ENCODE peak calls at places on chromosome 15, in six cellular contexts. One of them, this sample, is unnamed.

GRCh38 chr15:84669726-84670125 is 11.7 kb upstream of the NMB start:
- DNase-seq in brain microvascular endothelial cell: no peak
- DNase-seq in AG10803: peak; percentile 98
- DNase-seq in CD8-positive, alpha-beta T cell: no peak
- DNase-seq in cardiac muscle cell: no peak
- DNase-seq in stomach: no peak
- DNase-seq in this sample: peak; percentile 97

GRCh38 chr15:72415304-72415703 is 17.2 kb downstream of the TMEM202 start:
- DNase-seq in cardiac muscle cell: no peak
- DNase-seq in CD8-positive, alpha-beta T cell: no peak
- DNase-seq in AG10803: no peak
- DNase-seq in stomach: no peak
- DNase-seq in brain microvascular endothelial cell: no peak
- DNase-seq in this sample: no peak

GRCh38 chr15:96306321-96306720 is 24.2 kb upstream of the NR2F2 start:
- DNase-seq in cardiac muscle cell: no peak
- DNase-seq in brain microvascular endothelial cell: no peak
- DNase-seq in AG10803: no peak
- DNase-seq in stomach: no peak
- DNase-seq in CD8-positive, alpha-beta T cell: no peak
- DNase-seq in this sample: no peak

GRCh38 chr15:95365615-95366107 is 964.8 kb upstream of the NR2F2 start:
- DNase-seq in cardiac muscle cell: peak; percentile 77
- DNase-seq in CD8-positive, alpha-beta T cell: no peak
- DNase-seq in brain microvascular endothelial cell: peak; percentile 8
- DNase-seq in AG10803: no peak
- DNase-seq in stomach: no peak
- DNase-seq in this sample: no peak

GRCh38 chr15:92883643-92884458 is 16.3 kb upstream of the CHD2 start:
- DNase-seq in CD8-positive, alpha-beta T cell: no peak
- DNase-seq in cardiac muscle cell: peak; percentile 60
- DNase-seq in brain microvascular endothelial cell: no peak
- DNase-seq in AG10803: peak; percentile 52
- DNase-seq in stomach: no peak
- DNase-seq in this sample: no peak

GRCh38 chr15:51775967-51776816 is 24.8 kb downstream of the TMOD2 start:
- DNase-seq in AG10803: peak; percentile 44
- DNase-seq in stomach: peak; percentile 56
- DNase-seq in CD8-positive, alpha-beta T cell: peak; percentile 67
- DNase-seq in brain microvascular endothelial cell: peak; percentile 47
- DNase-seq in cardiac muscle cell: peak; percentile 66
- DNase-seq in this sample: peak; percentile 66

GRCh38 chr15:60165111-60165510 is 161.0 kb downstream of the FOXB1 start:
- DNase-seq in CD8-positive, alpha-beta T cell: no peak
- DNase-seq in stomach: no peak
- DNase-seq in cardiac muscle cell: no peak
- DNase-seq in AG10803: no peak
- DNase-seq in brain microvascular endothelial cell: no peak
- DNase-seq in this sample: no peak

GRCh38 chr15:61828008-61828407 is 232.2 kb downstream of the VPS13C start:
- DNase-seq in stomach: no peak
- DNase-seq in brain microvascular endothelial cell: no peak
- DNase-seq in AG10803: no peak
- DNase-seq in cardiac muscle cell: no peak
- DNase-seq in CD8-positive, alpha-beta T cell: no peak
- DNase-seq in this sample: no peak

GRCh38 chr15:57517027-57517671 is 74.6 kb upstream of the MYZAP start:
- DNase-seq in CD8-positive, alpha-beta T cell: no peak
- DNase-seq in stomach: no peak
- DNase-seq in brain microvascular endothelial cell: no peak
- DNase-seq in AG10803: no peak
- DNase-seq in cardiac muscle cell: no peak
- DNase-seq in this sample: no peak

GRCh38 chr15:81295466-81296145 is 28.3 kb downstream of the STARD5 start:
- DNase-seq in CD8-positive, alpha-beta T cell: no peak
- DNase-seq in cardiac muscle cell: no peak
- DNase-seq in stomach: no peak
- DNase-seq in AG10803: peak; percentile 23
- DNase-seq in brain microvascular endothelial cell: no peak
- DNase-seq in this sample: no peak

GRCh38 chr15:82750831-82751181 is 41.1 kb upstream of the AP3B2 start:
- DNase-seq in brain microvascular endothelial cell: no peak
- DNase-seq in AG10803: no peak
- DNase-seq in stomach: no peak
- DNase-seq in cardiac muscle cell: peak; percentile 9
- DNase-seq in CD8-positive, alpha-beta T cell: no peak
- DNase-seq in this sample: peak; percentile 4

GRCh38 chr15:71329509-71330260 is 214.4 kb downstream of the THSD4 start:
- DNase-seq in brain microvascular endothelial cell: peak; percentile 51
- DNase-seq in CD8-positive, alpha-beta T cell: no peak
- DNase-seq in cardiac muscle cell: peak; percentile 76
- DNase-seq in stomach: no peak
- DNase-seq in AG10803: peak; percentile 36
- DNase-seq in this sample: peak; percentile 73

GRCh38 chr15:96264351-96264798 is 66.1 kb upstream of the NR2F2 start:
- DNase-seq in CD8-positive, alpha-beta T cell: no peak
- DNase-seq in cardiac muscle cell: no peak
- DNase-seq in stomach: peak; percentile 62
- DNase-seq in AG10803: no peak
- DNase-seq in brain microvascular endothelial cell: no peak
- DNase-seq in this sample: no peak

GRCh38 chr15:45637552-45638033 is 2.8 kb downstream of the SQOR start:
- DNase-seq in AG10803: peak; percentile 93
- DNase-seq in cardiac muscle cell: peak; percentile 96
- DNase-seq in CD8-positive, alpha-beta T cell: peak; percentile 55
- DNase-seq in stomach: peak; percentile 76
- DNase-seq in brain microvascular endothelial cell: peak; percentile 77
- DNase-seq in this sample: peak; percentile 94

GRCh38 chr15:41851755-41852370 is 13.2 kb downstream of the PLA2G4B start:
- DNase-seq in cardiac muscle cell: no peak
- DNase-seq in brain microvascular endothelial cell: no peak
- DNase-seq in AG10803: no peak
- DNase-seq in CD8-positive, alpha-beta T cell: no peak
- DNase-seq in stomach: no peak
- DNase-seq in this sample: no peak

GRCh38 chr15:38085931-38086562 is 151.6 kb downstream of the TMCO5A start:
- DNase-seq in CD8-positive, alpha-beta T cell: no peak
- DNase-seq in stomach: no peak
- DNase-seq in cardiac muscle cell: peak; percentile 33
- DNase-seq in brain microvascular endothelial cell: peak; percentile 41
- DNase-seq in AG10803: peak; percentile 66
- DNase-seq in this sample: peak; percentile 21

GRCh38 chr15:70275461-70276138 is 177.9 kb upstream of the TLE3 start:
- DNase-seq in brain microvascular endothelial cell: no peak
- DNase-seq in stomach: no peak
- DNase-seq in cardiac muscle cell: no peak
- DNase-seq in CD8-positive, alpha-beta T cell: no peak
- DNase-seq in AG10803: no peak
- DNase-seq in this sample: no peak

GRCh38 chr15:97893988-97894387 is 66.5 kb upstream of the ARRDC4 start:
- DNase-seq in CD8-positive, alpha-beta T cell: no peak
- DNase-seq in stomach: no peak
- DNase-seq in AG10803: no peak
- DNase-seq in cardiac muscle cell: no peak
- DNase-seq in brain microvascular endothelial cell: no peak
- DNase-seq in this sample: no peak

GRCh38 chr15:48682949-48683651 is 37.6 kb upstream of the FBN1 start:
- DNase-seq in brain microvascular endothelial cell: peak; percentile 74
- DNase-seq in stomach: peak; percentile 69
- DNase-seq in AG10803: peak; percentile 91
- DNase-seq in cardiac muscle cell: peak; percentile 91
- DNase-seq in CD8-positive, alpha-beta T cell: no peak
- DNase-seq in this sample: peak; percentile 94

GRCh38 chr15:46710561-46710960 is 1006.7 kb upstream of the SEMA6D start:
- DNase-seq in brain microvascular endothelial cell: no peak
- DNase-seq in cardiac muscle cell: no peak
- DNase-seq in stomach: no peak
- DNase-seq in CD8-positive, alpha-beta T cell: no peak
- DNase-seq in AG10803: no peak
- DNase-seq in this sample: no peak

DNA sequence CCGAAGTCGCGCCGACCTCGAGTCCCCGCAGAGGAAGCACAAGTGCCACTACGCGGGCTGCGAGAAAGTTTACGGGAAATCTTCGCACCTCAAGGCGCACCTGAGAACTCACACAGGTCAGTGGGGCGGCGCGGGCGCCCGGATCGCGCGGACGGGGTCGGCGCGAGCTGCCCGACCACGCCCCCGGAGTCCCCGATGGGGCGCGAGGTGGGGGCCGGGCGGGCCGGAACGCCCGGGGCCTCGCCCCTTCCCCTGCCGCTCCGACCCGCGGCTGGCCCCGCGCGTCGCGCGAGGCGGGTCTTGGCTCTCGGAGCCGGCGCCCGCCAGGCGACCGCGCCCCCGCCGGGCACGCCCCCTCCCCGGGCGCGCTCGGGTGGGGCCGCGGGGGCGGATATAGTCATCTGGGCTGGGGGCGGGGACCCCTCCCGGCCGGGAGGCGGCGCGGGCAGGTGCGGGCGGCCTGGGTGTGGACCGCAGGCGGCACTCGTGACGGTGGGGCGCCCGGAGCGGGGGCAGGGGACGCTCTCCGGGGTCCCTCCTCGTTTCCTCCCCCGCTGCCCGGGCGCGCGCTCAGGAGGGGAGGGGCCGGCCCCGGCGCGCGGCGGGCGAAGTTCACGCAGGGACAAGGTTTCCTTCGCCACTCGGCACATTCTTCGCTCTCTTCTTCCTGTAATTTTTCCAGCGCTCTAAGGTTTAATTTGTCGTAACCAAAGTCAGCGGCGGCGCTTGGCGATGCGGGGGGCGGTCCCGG is 1.2 kb downstream of the KLF13 start:
- DNase-seq in cardiac muscle cell: peak; percentile 55
- DNase-seq in brain microvascular endothelial cell: no peak
- DNase-seq in CD8-positive, alpha-beta T cell: peak; percentile 85
- DNase-seq in AG10803: peak; percentile 35
- DNase-seq in stomach: peak; percentile 76
- DNase-seq in this sample: peak; percentile 28
- TF ChIP-seq CTCF in cardiac muscle cell: no peak
- TF ChIP-seq CTCF in brain microvascular endothelial cell: no peak
- TF ChIP-seq CTCF in CD8-positive, alpha-beta T cell: no peak
- TF ChIP-seq CTCF in AG10803: no peak
- TF ChIP-seq CTCF in stomach: no peak
- TF ChIP-seq CTCF in this sample: no peak

GRCh38 chr15:77497942-77498361 is 77.3 kb downstream of the HMG20A start:
- DNase-seq in cardiac muscle cell: peak; percentile 31
- DNase-seq in stomach: no peak
- DNase-seq in CD8-positive, alpha-beta T cell: no peak
- DNase-seq in brain microvascular endothelial cell: peak; percentile 16
- DNase-seq in AG10803: peak; percentile 34
- DNase-seq in this sample: no peak
- H3K4me3 ChIP-seq in cardiac muscle cell: no peak overlapping the region
- H3K4me3 ChIP-seq in stomach: no peak overlapping the region
- H3K4me3 ChIP-seq in CD8-positive, alpha-beta T cell: no peak overlapping the region
- H3K4me3 ChIP-seq in brain microvascular endothelial cell: no peak overlapping the region
- H3K4me3 ChIP-seq in AG10803: no peak overlapping the region
- H3K4me3 ChIP-seq in this sample: no peak overlapping the region

DNA sequence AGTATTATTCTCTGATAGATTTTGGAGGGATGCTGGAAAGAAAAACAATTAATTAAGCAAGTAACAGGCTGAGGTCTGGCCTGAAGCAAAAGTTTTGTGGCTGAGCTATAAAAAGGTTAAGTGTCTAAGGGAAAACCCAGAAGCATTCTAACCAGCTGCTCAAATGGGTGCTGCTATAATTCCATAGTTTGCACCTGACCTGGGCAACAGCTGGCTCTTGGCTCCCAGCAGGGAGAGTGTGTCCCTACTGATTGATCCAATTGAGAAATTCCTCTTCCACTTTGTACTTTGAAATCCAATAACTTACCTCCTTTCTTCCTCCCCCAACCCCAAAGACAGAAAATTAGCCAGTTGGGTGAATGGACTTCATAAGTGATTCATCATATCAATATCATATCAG is 27.7 kb upstream of the SMAD3 start:
- DNase-seq in CD8-positive, alpha-beta T cell: no peak
- DNase-seq in AG10803: no peak
- DNase-seq in brain microvascular endothelial cell: no peak
- DNase-seq in cardiac muscle cell: no peak
- DNase-seq in stomach: no peak
- DNase-seq in this sample: no peak
- TF ChIP-seq CTCF in CD8-positive, alpha-beta T cell: no peak
- TF ChIP-seq CTCF in AG10803: no peak
- TF ChIP-seq CTCF in brain microvascular endothelial cell: no peak
- TF ChIP-seq CTCF in cardiac muscle cell: no peak
- TF ChIP-seq CTCF in stomach: no peak
- TF ChIP-seq CTCF in this sample: no peak

DNA sequence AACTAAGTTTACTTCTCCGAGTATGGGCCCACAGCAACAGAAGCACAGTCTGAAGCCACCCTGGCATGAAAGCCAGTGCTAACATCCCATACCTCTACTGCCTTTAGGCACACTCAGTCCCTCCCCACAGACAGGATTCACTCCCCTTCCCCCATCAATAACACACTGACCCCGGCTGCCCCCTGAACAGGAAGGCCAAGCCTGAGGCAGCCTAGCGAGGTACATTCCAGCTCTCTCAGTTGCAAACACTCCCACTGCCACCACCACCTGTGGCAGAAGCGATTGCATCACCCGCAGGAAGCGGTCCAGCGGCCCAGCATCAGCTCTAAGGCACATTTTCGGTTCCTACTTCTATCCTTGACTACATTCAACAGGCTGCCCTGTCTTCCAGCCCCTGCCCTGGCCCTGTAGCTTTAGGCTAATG is 7.0 kb upstream of the BMF start:
- DNase-seq in CD8-positive, alpha-beta T cell: peak; percentile 63
- DNase-seq in brain microvascular endothelial cell: no peak
- DNase-seq in stomach: peak; percentile 71
- DNase-seq in cardiac muscle cell: peak; percentile 49
- DNase-seq in AG10803: peak; percentile 12
- DNase-seq in this sample: no peak
- H3K4me3 ChIP-seq in CD8-positive, alpha-beta T cell: no peak overlapping the region
- H3K4me3 ChIP-seq in brain microvascular endothelial cell: no peak overlapping the region
- H3K4me3 ChIP-seq in stomach: no peak overlapping the region
- H3K4me3 ChIP-seq in cardiac muscle cell: no peak overlapping the region
- H3K4me3 ChIP-seq in AG10803: no peak overlapping the region
- H3K4me3 ChIP-seq in this sample: no peak overlapping the region

GRCh38 chr15:101773496-101774100 is 29.7 kb upstream of the OR4F6 start:
- DNase-seq in brain microvascular endothelial cell: no peak
- DNase-seq in cardiac muscle cell: no peak
- DNase-seq in stomach: no peak
- DNase-seq in AG10803: no peak
- DNase-seq in CD8-positive, alpha-beta T cell: no peak
- DNase-seq in this sample: no peak
- TF ChIP-seq CTCF in brain microvascular endothelial cell: peak; percentile 41
- TF ChIP-seq CTCF in cardiac muscle cell: peak; percentile 19
- TF ChIP-seq CTCF in stomach: no peak
- TF ChIP-seq CTCF in AG10803: no peak
- TF ChIP-seq CTCF in CD8-positive, alpha-beta T cell: no peak
- TF ChIP-seq CTCF in this sample: peak; percentile 15

DNA sequence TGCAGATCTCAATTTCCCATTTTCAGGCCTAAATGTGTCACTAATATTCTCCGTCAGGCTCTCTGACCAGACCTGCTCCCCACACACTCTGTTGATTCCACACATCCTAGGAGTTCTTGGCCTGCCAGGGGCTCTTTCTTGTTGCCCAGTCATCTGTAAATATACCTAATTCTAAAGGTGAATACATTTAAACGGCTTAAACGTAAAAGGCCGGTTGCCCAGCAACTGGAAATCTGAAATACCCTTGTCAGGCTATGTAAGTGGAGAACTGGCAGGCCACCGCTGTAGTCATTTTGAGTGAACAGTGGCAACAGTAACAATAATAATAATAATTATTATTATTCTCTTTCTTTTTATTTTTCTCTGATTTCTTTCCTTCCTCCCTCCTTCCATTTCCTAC is 302.7 kb downstream of the AGBL1 start:
- DNase-seq in brain microvascular endothelial cell: no peak
- DNase-seq in AG10803: no peak
- DNase-seq in cardiac muscle cell: no peak
- DNase-seq in CD8-positive, alpha-beta T cell: no peak
- DNase-seq in stomach: no peak
- DNase-seq in this sample: no peak
- H3K4me3 ChIP-seq in brain microvascular endothelial cell: no peak overlapping the region
- H3K4me3 ChIP-seq in AG10803: no peak overlapping the region
- H3K4me3 ChIP-seq in cardiac muscle cell: no peak overlapping the region
- H3K4me3 ChIP-seq in CD8-positive, alpha-beta T cell: no peak overlapping the region
- H3K4me3 ChIP-seq in stomach: no peak overlapping the region
- H3K4me3 ChIP-seq in this sample: no peak overlapping the region

This sample was measured in fibroblast of mammary gland.